ENCODE peak calls at places on chromosomes 3 and 15, in ten cellular contexts. G is GOT3; V is NCI-H1092; W is stromal cell of bone marrow; Q is GM19239; R is stimulated activated CD8-positive, alpha-beta memory T cell treated with anti-CD3 and anti-CD28 coated beads, Interleukin-7, amount 100 ng/mL, for 1 hour; P is fibroblast of mammary gland; B is neural progenitor cell; X is iPS-NIHi11; Z is kidney tubule cell. F is an unnamed sample.

GRCh38 chr3:153232737-153233330 is 70.8 kb downstream of the RAP2B start:
- DNase-seq in G (no peak), V (no peak), W (peak; percentile 68), Q (no peak), R (no peak), P (peak; percentile 79), B (no peak), X (no peak), Z (no peak), F (no peak)

GRCh38 chr3:120013481-120013880 is 80.8 kb downstream of the GSK3B start:
- DNase-seq in G (no peak), V (no peak), W (no peak), Q (no peak), R (no peak), P (no peak), B (no peak), X (no peak), Z (no peak), F (no peak)

GRCh38 chr3:98855811-98856400 is 45.6 kb downstream of the DCBLD2 start:
- DNase-seq in G (no peak), V (no peak), W (peak; percentile 93), Q (no peak), R (no peak), P (peak; percentile 97), B (no peak), X (no peak), Z (peak; percentile 73), F (no peak)

GRCh38 chr3:181851063-181851462 is 139.3 kb downstream of the SOX2 start:
- DNase-seq in G (no peak), V (no peak), W (no peak), Q (no peak), R (no peak), P (no peak), B (no peak), X (no peak), Z (no peak), F (no peak)

GRCh38 chr3:47802734-47803477 is at the start of gene DHX30:
- DNase-seq in G (peak; percentile 66), V (peak; percentile 45), W (peak; percentile 80), Q (peak; percentile 87), R (peak; percentile 71), P (peak; percentile 78), B (peak; percentile 91), X (peak; percentile 93), Z (peak; percentile 89), F (peak; percentile 93)

GRCh38 chr3:150275946-150276345 is 132.2 kb upstream of the TSC22D2 start:
- DNase-seq in G (no peak), V (no peak), W (no peak), Q (no peak), R (no peak), P (no peak), B (no peak), X (no peak), Z (no peak), F (no peak)

GRCh38 chr3:194343561-194343893 is 7.6 kb downstream of the CPN2 start:
- DNase-seq in G (no peak), V (no peak), W (no peak), Q (no peak), R (no peak), P (no peak), B (no peak), X (no peak), Z (no peak), F (no peak)

GRCh38 chr15:57696146-57696545 is 10.4 kb upstream of the POLR2M start:
- DNase-seq in G (no peak), V (peak; percentile 76), W (no peak), Q (no peak), R (no peak), P (no peak), B (no peak), X (no peak), Z (no peak), F (no peak)

GRCh38 chr3:171257251-171258179 is 202.7 kb downstream of the TNIK start:
- DNase-seq in G (no peak), V (no peak), W (peak; percentile 53), Q (no peak), R (no peak), P (peak; percentile 30), B (no peak), X (no peak), Z (peak; percentile 80), F (no peak)

GRCh38 chr3:15601399-15602145 is at the start of the genes BTD and HACL1:
- DNase-seq in G (no peak), V (no peak), W (peak; percentile 99), Q (peak; percentile 73), R (peak; percentile 95), P (peak; percentile 98), B (peak; percentile 100), X (peak; percentile 93), Z (peak; percentile 100), F (peak; percentile 98)

GRCh38 chr3:183635107-183635430 is 354 bp upstream of the KLHL24 start:
- DNase-seq in G (no peak), V (no peak), W (no peak), Q (no peak), R (no peak), P (no peak), B (no peak), X (no peak), Z (no peak), F (no peak)

GRCh38 chr3:32120480-32120879 is 14.1 kb downstream of the GPD1L start:
- DNase-seq in G (no peak), V (no peak), W (no peak), Q (no peak), R (no peak), P (no peak), B (no peak), X (no peak), Z (peak; percentile 30), F (no peak)

GRCh38 chr3:71251156-71251775 is 332.3 kb downstream of the FOXP1 start:
- DNase-seq in G (no peak), V (no peak), W (peak; percentile 49), Q (no peak), R (no peak), P (peak; percentile 93), B (no peak), X (no peak), Z (no peak), F (no peak)